ENCODE peak calls at places on chromosome 1, in four cellular contexts. W, H, Y and O are unnamed samples. For H3K9me3, the result is how much of the 10 kb centered on the place peaks cover.

GRCh38 chr1:53295746-53296722 is 31.8 kb downstream of the LRP8 start:
- DNase-seq in H (no peak), W (no peak), Y (no peak), O (no peak)

GRCh38 chr1:57590978-57591377 is 167.1 kb upstream of the DAB1 start:
- DNase-seq in Y (no peak), H (no peak), W (no peak), O (no peak)

GRCh38 chr1:27873671-27874384 is 1.5 kb downstream of the THEMIS2 start:
- DNase-seq in Y (no peak), W (no peak), H (peak), O (no peak)

GRCh38 chr1:183278736-183279591 is 92.9 kb downstream of the LAMC2 start:
- DNase-seq in W (no peak), Y (no peak), H (peak), O (no peak)

GRCh38 chr1:151798571-151798970 is 6.6 kb downstream of the LINGO4 start:
- DNase-seq in W (no peak), Y (no peak), H (no peak), O (no peak)

GRCh38 chr1:18922848-18923475 is 20.6 kb upstream of the ALDH4A1 start:
- DNase-seq in Y (no peak), H (no peak), W (no peak), O (peak)

GRCh38 chr1:147504801-147505303 is 36.4 kb upstream of the BCL9 start:
- DNase-seq in H (no peak), W (no peak), Y (no peak), O (peak)

GRCh38 chr1:181812211-181812610 is 249.3 kb downstream of the ZNF648 start:
- DNase-seq in H (no peak), W (no peak), Y (no peak), O (no peak)

GRCh38 chr1:32953495-32953894 is 11.1 kb downstream of the RNF19B start:
- DNase-seq in W (no peak), H (no peak), Y (no peak), O (no peak)

GRCh38 chr1:30274937-30275621 is 448.3 kb downstream of the MATN1 start:
- DNase-seq in Y (no peak), W (no peak), H (no peak), O (no peak)

GRCh38 chr1:240609527-240610060 is 2.4 kb downstream of the GREM2 start:
- DNase-seq in Y (no peak), H (no peak), W (no peak), O (no peak)

GRCh38 chr1:182215797-182216196 is 154.3 kb upstream of the ZNF648 start:
- DNase-seq in W (no peak), H (no peak), Y (no peak), O (no peak)

GRCh38 chr1:159188375-159188788 is 16.3 kb upstream of the ACKR1 start:
- DNase-seq in W (no peak), Y (no peak), H (peak), O (peak)

DNA sequence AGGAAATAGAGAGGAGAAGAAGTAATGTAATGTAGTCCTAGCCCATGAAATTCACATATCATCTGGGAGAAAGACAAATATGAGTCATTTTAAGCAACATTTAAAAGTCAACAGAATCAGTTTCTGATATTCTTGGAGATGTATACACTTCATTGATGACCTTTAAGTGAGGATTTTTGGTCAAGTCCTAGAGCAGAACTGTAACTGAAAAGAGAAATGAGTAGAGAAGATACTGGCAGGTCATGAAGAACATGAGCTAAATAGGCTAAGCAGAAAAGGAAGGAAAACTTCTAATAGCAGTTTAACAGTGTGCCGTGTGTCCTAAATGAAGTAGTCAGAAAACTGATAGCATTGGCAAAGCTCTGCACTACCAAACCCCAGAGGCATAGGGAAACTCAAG is 4.6 kb downstream of the ZFP69B start:
- DNase-seq in H (no peak), W (no peak), Y (no peak), O (no peak)
- H3K9me3 ChIP-seq in H (under half), W (under half), Y (under half), O (under half)

GRCh38 chr1:184287001-184287400 is 99.8 kb upstream of the C1orf21 start:
- DNase-seq in H (no peak), W (no peak), Y (no peak), O (no peak)

GRCh38 chr1:184291701-184292100 is 95.1 kb upstream of the C1orf21 start:
- DNase-seq in Y (no peak), W (no peak), H (no peak), O (no peak)

GRCh38 chr1:184285401-184286087 is 101.3 kb upstream of the C1orf21 start:
- DNase-seq in W (no peak), Y (no peak), H (no peak), O (no peak)

GRCh38 chr1:184284900-184285299 is 101.9 kb upstream of the C1orf21 start:
- DNase-seq in W (no peak), Y (no peak), H (no peak), O (no peak)

DNA sequence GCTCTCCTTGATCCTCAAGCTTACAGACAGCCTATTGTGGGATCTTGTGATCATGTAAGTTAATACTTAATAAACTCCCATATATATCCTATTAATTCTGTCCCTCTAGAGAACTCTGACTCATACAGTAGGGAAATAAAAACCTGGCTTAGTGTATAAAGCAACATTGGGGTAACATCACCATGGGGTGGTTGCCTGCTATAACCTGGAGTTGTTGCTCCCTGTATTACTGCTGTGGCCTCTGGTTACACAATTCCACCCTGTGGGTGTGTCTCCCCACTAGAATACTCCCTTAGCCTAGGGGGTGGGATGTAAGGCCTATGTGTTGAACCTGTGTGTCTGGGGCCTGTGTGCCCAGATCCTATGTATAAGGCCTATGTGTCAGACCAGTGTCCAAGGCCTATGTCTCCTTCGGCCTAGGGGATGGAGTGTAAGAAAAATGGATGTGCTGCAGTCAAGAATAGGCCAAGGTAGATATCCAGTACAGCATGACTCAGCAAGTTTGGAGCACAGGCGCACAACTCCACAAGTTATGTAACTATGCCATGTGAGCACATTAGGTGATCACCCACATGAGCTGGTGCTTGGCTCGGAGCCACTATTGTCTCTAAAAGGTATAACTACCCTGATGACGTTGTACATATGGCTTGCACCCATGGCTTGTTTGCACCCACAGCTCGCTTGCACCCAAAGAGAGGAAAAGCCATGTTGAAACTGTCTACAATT is 96.8 kb upstream of the C1orf21 start:
- DNase-seq in H (no peak), W (no peak), Y (no peak), O (no peak)
- H3K9me3 ChIP-seq in H (under half), W (under half), Y (under half), O (under half)

GRCh38 chr1:4462831-4463484 is 191.5 kb upstream of the AJAP1 start:
- DNase-seq in W (no peak), H (no peak), Y (no peak), O (no peak)
- H3K9me3 ChIP-seq in W (under half), H (under half), Y (under half), O (under half)

DNA sequence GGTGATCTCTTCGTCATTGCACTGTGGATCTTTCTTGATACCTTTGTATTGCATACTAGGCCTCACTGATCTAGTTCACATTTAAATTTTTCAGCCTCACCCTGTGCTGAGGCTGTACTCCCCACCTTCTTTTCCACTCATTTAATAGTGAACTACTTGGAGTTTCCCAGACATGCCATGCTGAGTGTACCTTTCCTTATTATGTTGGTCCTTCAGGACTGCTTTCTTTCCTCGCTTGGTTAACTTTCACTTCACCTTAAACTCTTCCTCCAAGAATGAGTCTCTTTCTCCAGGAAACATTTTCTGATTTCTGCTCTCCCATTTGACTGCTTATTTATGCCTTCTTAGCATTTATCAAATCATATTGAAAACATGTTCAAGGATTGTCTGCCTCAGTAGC is 20.8 kb downstream of the RNF2 start:
- DNase-seq in W (no peak), Y (no peak), H (no peak), O (no peak)
- H3K9me3 ChIP-seq in W (under half), Y (under half), H (under half), O (under half)

DNA sequence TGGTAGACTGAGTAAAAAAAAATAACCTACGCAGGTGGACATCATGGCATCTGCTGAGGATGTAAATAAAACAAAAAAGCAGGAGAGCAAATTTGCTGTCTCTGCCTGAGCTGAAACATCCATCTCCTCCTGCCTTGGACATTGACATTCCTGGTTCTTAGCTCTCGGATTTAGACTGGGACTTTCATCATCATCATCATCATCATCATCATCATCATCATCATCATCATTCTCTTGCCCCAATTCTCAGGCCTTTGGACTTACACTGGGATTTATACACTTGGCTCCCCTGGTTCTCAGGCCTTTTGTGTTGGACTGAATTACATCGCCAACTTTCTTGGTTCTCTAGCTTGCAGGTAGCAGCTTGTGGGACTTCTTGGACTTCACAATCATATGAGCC is 308.4 kb upstream of the BEND5 start:
- DNase-seq in W (no peak), H (no peak), Y (no peak), O (no peak)
- H3K9me3 ChIP-seq in W (under half), H (under half), Y (under half), O (under half)